ENCODE peak calls at places on chromosomes 16 and 17, in six cellular contexts. G, W, Y, T, A and F are unnamed samples.

GRCh38 chr17:61487668-61488595 is 35.7 kb downstream of the TBX4 start:
- DNase-seq in G (no peak), W (no peak), Y (no peak), T (no peak), A (no peak), F (no peak)

GRCh38 chr16:50884066-50884860 is 142.4 kb downstream of the CYLD start:
- DNase-seq in G (no peak), W (no peak), Y (no peak), T (peak), A (peak), F (no peak)

GRCh38 chr17:33674685-33675084 is 381.6 kb upstream of the ASIC2 start:
- DNase-seq in G (peak), W (peak), Y (peak), T (peak), A (peak), F (peak)

GRCh38 chr17:45584092-45585036 is 93.8 kb upstream of the PLEKHM1 start:
- DNase-seq in G (peak), W (no peak), Y (no peak), T (peak), A (peak), F (no peak)

GRCh38 chr17:48432820-48433775 is 3.1 kb upstream of the SKAP1 start:
- DNase-seq in G (no peak), W (no peak), Y (no peak), T (no peak), A (no peak), F (no peak)

GRCh38 chr17:66341462-66341861 is 39.0 kb downstream of the PRKCA start:
- DNase-seq in G (no peak), W (no peak), Y (no peak), T (no peak), A (peak), F (no peak)

GRCh38 chr16:4700380-4700996 is 7.1 kb downstream of the NUDT16L1 start:
- DNase-seq in G (no peak), W (no peak), Y (no peak), T (no peak), A (no peak), F (no peak)

GRCh38 chr17:29930399-29931010 is 477 bp upstream of the SSH2 start:
- DNase-seq in G (no peak), W (no peak), Y (no peak), T (no peak), A (peak), F (no peak)

GRCh38 chr16:88700636-88701482 is 5.3 kb downstream of the RNF166 start:
- DNase-seq in G (no peak), W (peak), Y (no peak), T (peak), A (peak), F (no peak)

GRCh38 chr17:64240741-64241347 is 22.2 kb downstream of the TEX2 start:
- DNase-seq in G (no peak), W (no peak), Y (no peak), T (no peak), A (no peak), F (no peak)

GRCh38 chr17:17364338-17364667 is 61.1 kb downstream of the NT5M start:
- DNase-seq in G (no peak), W (no peak), Y (no peak), T (no peak), A (no peak), F (no peak)

GRCh38 chr16:27779719-27780161 is 229.8 kb downstream of the KATNIP start:
- DNase-seq in G (no peak), W (no peak), Y (peak), T (peak), A (peak), F (peak)

GRCh38 chr17:42212382-42212781 is 18.1 kb upstream of the GHDC start:
- DNase-seq in G (no peak), W (no peak), Y (no peak), T (no peak), A (no peak), F (no peak)

GRCh38 chr17:65794572-65794971 is 233.1 kb upstream of the AXIN2 start:
- DNase-seq in G (peak), W (no peak), Y (no peak), T (peak), A (peak), F (peak)

GRCh38 chr17:76726231-76726765 is at the start of gene JMJD6:
- DNase-seq in G (peak), W (peak), Y (peak), T (peak), A (peak), F (peak)
- TF ChIP-seq ZNF274 in G (no peak), W (no peak), Y (no peak), T (no peak), A (no peak), F (no peak)

GRCh38 chr17:80257716-80258213 is 2.9 kb upstream of the RNF213 start:
- DNase-seq in G (no peak), W (no peak), Y (no peak), T (no peak), A (no peak), F (no peak)
- H3K4me3 ChIP-seq in G (no peak), W (no peak), Y (no peak), T (no peak), A (no peak), F (no peak)

DNA sequence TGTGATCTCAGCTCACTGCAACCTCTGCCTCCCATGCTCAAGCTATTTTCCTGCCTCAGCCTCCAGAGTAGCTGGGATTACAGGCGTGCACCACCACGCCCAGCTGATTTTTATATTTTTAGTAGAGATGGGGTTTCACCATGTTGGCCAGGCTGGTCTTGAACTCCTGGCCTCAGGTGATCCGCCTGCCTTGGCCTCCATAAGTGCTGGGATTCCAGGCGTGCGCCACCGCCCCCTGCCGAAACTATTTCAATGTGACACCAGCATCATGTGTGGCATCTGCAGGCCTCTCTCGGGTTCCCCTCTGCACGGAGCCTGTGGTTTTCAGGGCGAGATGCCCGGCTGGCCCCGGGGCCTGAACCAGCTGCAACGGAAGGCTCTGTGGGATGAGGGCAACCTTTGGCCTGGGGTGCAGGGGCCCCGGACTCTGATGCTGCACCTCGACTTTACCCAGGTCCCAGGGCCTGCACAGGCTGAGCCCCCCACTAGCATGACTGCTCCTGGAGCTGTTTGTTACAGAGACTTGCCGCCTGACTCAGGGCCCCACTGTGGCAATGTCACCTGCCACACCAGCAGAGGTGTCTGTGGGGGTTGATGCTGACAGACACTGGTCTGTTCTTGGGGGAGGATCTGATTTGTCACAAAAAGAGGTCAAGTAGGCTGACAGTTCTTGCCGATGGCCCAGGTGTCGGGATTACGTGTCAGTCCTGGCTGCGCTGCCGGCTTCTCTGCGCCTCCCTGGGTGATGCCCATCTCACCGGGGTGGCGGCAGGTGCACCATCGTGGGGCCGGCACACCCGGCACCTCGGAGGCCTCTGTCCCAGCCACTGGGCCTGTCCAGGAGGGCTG is 8.6 kb upstream of the TEX19 start:
- DNase-seq in G (peak), W (no peak), Y (no peak), T (peak), A (no peak), F (no peak)
- TF ChIP-seq YY1 in G (no peak), W (no peak), Y (no peak), T (no peak), A (no peak), F (no peak)

DNA sequence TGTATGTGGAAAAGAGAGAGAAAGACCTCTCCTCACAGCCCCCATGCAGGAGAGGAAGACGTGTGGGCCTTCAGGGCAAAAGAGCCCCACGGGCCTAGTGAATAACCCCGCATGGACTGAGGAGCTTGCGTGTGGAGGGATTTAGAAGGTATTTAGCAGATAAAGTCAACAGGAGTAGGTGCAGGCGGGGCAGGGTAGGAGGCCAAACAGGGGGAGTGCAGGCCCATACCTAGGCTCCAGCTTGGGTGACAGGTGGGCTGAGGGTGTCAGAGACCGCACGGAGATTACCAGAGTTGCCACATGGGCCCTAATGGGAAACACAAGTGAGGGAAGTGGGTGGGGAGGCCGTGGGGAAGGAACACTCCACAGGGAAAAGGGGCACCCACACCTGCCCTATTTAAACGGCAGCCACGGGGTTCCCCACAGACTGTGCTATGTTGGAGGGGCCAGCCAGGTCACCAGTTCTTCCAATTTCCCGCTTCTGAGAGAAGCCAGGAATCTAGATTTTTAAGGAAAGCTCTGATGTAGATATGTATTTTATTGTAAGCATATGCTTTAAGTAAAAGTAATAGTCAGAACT is 8.2 kb upstream of the CNGB1 start:
- DNase-seq in G (no peak), W (no peak), Y (no peak), T (no peak), A (no peak), F (no peak)
- TF ChIP-seq ZNF274 in G (no peak), W (no peak), Y (no peak), T (no peak), A (no peak), F (no peak)